ENCODE peak calls at places on chromosomes 16 and 17, in seven cellular contexts. B is T-cell, A is GM06990, M is amygdala, I is erythroblast, G is activated gamma-delta T cell treated with Interleukin-2 at 50 U/mL for 16 hours, U is tibial artery. N is an unnamed sample.
A peak's percentile ranks its signal among the peaks of the same experiment; 100 is the strongest.

GRCh38 chr17:33486135-33486886 is 193.2 kb upstream of the ASIC2 start:
- DNase-seq in B (no peak), A (no peak), M (no peak), I (no peak), G (no peak), U (no peak), N (no peak)

GRCh38 chr16:180101-180920 is at the start of gene HBQ1:
- DNase-seq in B (no peak), A (peak; percentile 37), M (no peak), I (peak; percentile 88), G (peak; percentile 27), U (no peak), N (no peak)

GRCh38 chr16:77551352-77551751 is 116.5 kb upstream of the ADAMTS18 start:
- DNase-seq in B (no peak), A (no peak), M (no peak), I (no peak), G (no peak), U (no peak), N (no peak)

GRCh38 chr17:57601328-57601727 is 143.8 kb downstream of the CCDC182 start:
- DNase-seq in B (no peak), A (no peak), M (no peak), I (no peak), G (peak; percentile 48), U (no peak), N (no peak)

GRCh38 chr16:12853972-12854371 is 47.4 kb upstream of the SHISA9 start:
- DNase-seq in B (no peak), A (no peak), M (no peak), I (no peak), G (no peak), U (no peak), N (no peak)

GRCh38 chr17:57665128-57665527 is 80.0 kb downstream of the CCDC182 start:
- DNase-seq in B (no peak), A (no peak), M (peak; percentile 52), I (no peak), G (no peak), U (peak; percentile 33), N (peak; percentile 25)

GRCh38 chr17:77506371-77506991 is 365.7 kb downstream of the SEC14L1 start:
- DNase-seq in B (no peak), A (no peak), M (no peak), I (no peak), G (no peak), U (peak; percentile 59), N (no peak)

GRCh38 chr16:13193721-13194120 is 292.3 kb downstream of the SHISA9 start:
- DNase-seq in B (no peak), A (no peak), M (no peak), I (no peak), G (no peak), U (no peak), N (no peak)

GRCh38 chr16:48498761-48499600 is 111.0 kb downstream of the N4BP1 start:
- DNase-seq in B (no peak), A (no peak), M (no peak), I (no peak), G (no peak), U (peak; percentile 74), N (no peak)

GRCh38 chr17:8875957-8876356 is 8.5 kb upstream of the PIK3R6 start:
- DNase-seq in B (no peak), A (no peak), M (no peak), I (no peak), G (no peak), U (no peak), N (no peak)

GRCh38 chr17:5919104-5919503 is 151.1 kb upstream of the WSCD1 start:
- DNase-seq in B (no peak), A (no peak), M (no peak), I (no peak), G (no peak), U (no peak), N (no peak)

GRCh38 chr17:67378444-67379250 is 1.6 kb downstream of the PITPNC1 start:
- DNase-seq in B (peak; percentile 79), A (peak; percentile 81), M (no peak), I (peak; percentile 73), G (peak; percentile 73), U (peak; percentile 87), N (no peak)

GRCh38 chr16:67780847-67781547 is 25.4 kb downstream of the RANBP10 start:
- DNase-seq in B (no peak), A (no peak), M (no peak), I (peak; percentile 69), G (no peak), U (no peak), N (no peak)

GRCh38 chr16:56999409-57000270 is 10.3 kb downstream of the NLRC5 start:
- DNase-seq in B (peak; percentile 23), A (peak; percentile 50), M (no peak), I (no peak), G (no peak), U (no peak), N (no peak)

GRCh38 chr16:79269211-79269863 is 331.2 kb downstream of the MAF start:
- DNase-seq in B (peak; percentile 8), A (peak; percentile 58), M (no peak), I (no peak), G (no peak), U (no peak), N (no peak)

GRCh38 chr16:1101133-1101532 is 5.1 kb upstream of the C1QTNF8 start:
- DNase-seq in B (no peak), A (no peak), M (no peak), I (no peak), G (no peak), U (no peak), N (no peak)

GRCh38 chr16:4372578-4373355 is 1.1 kb downstream of the VASN start:
- DNase-seq in B (no peak), A (no peak), M (peak; percentile 35), I (no peak), G (no peak), U (peak; percentile 88), N (peak; percentile 27)

GRCh38 chr17:81386646-81387234 is 8.5 kb upstream of the BAHCC1 start:
- DNase-seq in B (no peak), A (no peak), M (no peak), I (no peak), G (no peak), U (peak; percentile 77), N (peak; percentile 79)

GRCh38 chr17:55576237-55576998 is 65.2 kb upstream of the SMIM36 start:
- DNase-seq in B (no peak), A (no peak), M (no peak), I (no peak), G (no peak), U (no peak), N (peak; percentile 33)

GRCh38 chr17:42677921-42678781 is 1.4 kb upstream of the PLEKHH3 start:
- DNase-seq in B (peak; percentile 51), A (peak; percentile 88), M (peak; percentile 23), I (peak; percentile 90), G (peak; percentile 57), U (peak; percentile 96), N (peak; percentile 91)

GRCh38 chr17:61395409-61395982 is 4.1 kb upstream of the TBX2 start:
- DNase-seq in B (no peak), A (no peak), M (no peak), I (no peak), G (no peak), U (no peak), N (no peak)